ENCODE peak calls at places on chromosomes 12 and 14, in four cellular contexts. One of them, this sample, is unnamed.

GRCh38 chr12:6346235-6346832 is 4.5 kb upstream of the TNFRSF1A start:
- DNase-seq in left ventricle myocardium inferior: no peak
- DNase-seq in brain microvascular endothelial cell: no peak
- DNase-seq in GM06990: no peak
- DNase-seq in this sample: no peak

GRCh38 chr14:82642425-82642824 is 1108.8 kb upstream of the SEL1L start:
- DNase-seq in brain microvascular endothelial cell: no peak
- DNase-seq in left ventricle myocardium inferior: no peak
- DNase-seq in GM06990: no peak
- DNase-seq in this sample: peak

GRCh38 chr14:30597496-30597895 is 24.6 kb upstream of the SCFD1 start:
- DNase-seq in brain microvascular endothelial cell: no peak
- DNase-seq in GM06990: no peak
- DNase-seq in left ventricle myocardium inferior: no peak
- DNase-seq in this sample: no peak

GRCh38 chr14:84520711-84521338 is 1009.1 kb upstream of the FLRT2 start:
- DNase-seq in GM06990: no peak
- DNase-seq in brain microvascular endothelial cell: peak
- DNase-seq in left ventricle myocardium inferior: no peak
- DNase-seq in this sample: peak

GRCh38 chr12:108356902-108357806 is 18.0 kb upstream of the CMKLR1 start:
- DNase-seq in brain microvascular endothelial cell: no peak
- DNase-seq in GM06990: no peak
- DNase-seq in left ventricle myocardium inferior: no peak
- DNase-seq in this sample: no peak

GRCh38 chr12:119710374-119710773 is 42.4 kb downstream of the PRKAB1 start:
- DNase-seq in GM06990: no peak
- DNase-seq in left ventricle myocardium inferior: no peak
- DNase-seq in brain microvascular endothelial cell: no peak
- DNase-seq in this sample: no peak

GRCh38 chr12:4148418-4149056 is 125.0 kb upstream of the CCND2 start:
- DNase-seq in brain microvascular endothelial cell: no peak
- DNase-seq in left ventricle myocardium inferior: peak
- DNase-seq in GM06990: peak
- DNase-seq in this sample: no peak

GRCh38 chr14:68262567-68262966 is 443.0 kb downstream of the RAD51B start:
- DNase-seq in brain microvascular endothelial cell: no peak
- DNase-seq in left ventricle myocardium inferior: no peak
- DNase-seq in GM06990: no peak
- DNase-seq in this sample: no peak

GRCh38 chr12:58602736-58603135 is 317.6 kb downstream of the LRIG3 start:
- DNase-seq in GM06990: no peak
- DNase-seq in brain microvascular endothelial cell: no peak
- DNase-seq in left ventricle myocardium inferior: no peak
- DNase-seq in this sample: no peak

GRCh38 chr12:114625294-114625851 is 58.6 kb downstream of the TBX3 start:
- DNase-seq in GM06990: no peak
- DNase-seq in brain microvascular endothelial cell: peak
- DNase-seq in left ventricle myocardium inferior: no peak
- DNase-seq in this sample: peak

GRCh38 chr12:7642876-7643309 is 22.8 kb downstream of the APOBEC1 start:
- DNase-seq in brain microvascular endothelial cell: no peak
- DNase-seq in GM06990: no peak
- DNase-seq in left ventricle myocardium inferior: no peak
- DNase-seq in this sample: peak

GRCh38 chr12:2070440-2071045 is 17.8 kb downstream of the CACNA1C start:
- DNase-seq in left ventricle myocardium inferior: no peak
- DNase-seq in GM06990: no peak
- DNase-seq in brain microvascular endothelial cell: no peak
- DNase-seq in this sample: no peak

GRCh38 chr14:89618309-89618708 is 201.3 kb upstream of the FOXN3 start:
- DNase-seq in GM06990: no peak
- DNase-seq in left ventricle myocardium inferior: no peak
- DNase-seq in brain microvascular endothelial cell: no peak
- DNase-seq in this sample: peak

GRCh38 chr12:6295187-6295811 is 15.2 kb upstream of the PLEKHG6 start:
- DNase-seq in brain microvascular endothelial cell: peak
- DNase-seq in GM06990: no peak
- DNase-seq in left ventricle myocardium inferior: no peak
- DNase-seq in this sample: peak

GRCh38 chr12:77578471-77579262 is 252.0 kb upstream of the NAV3 start:
- DNase-seq in left ventricle myocardium inferior: no peak
- DNase-seq in GM06990: no peak
- DNase-seq in brain microvascular endothelial cell: no peak
- DNase-seq in this sample: no peak

GRCh38 chr12:19227880-19228210 is 98.3 kb downstream of the PLEKHA5 start:
- DNase-seq in GM06990: no peak
- DNase-seq in left ventricle myocardium inferior: no peak
- DNase-seq in brain microvascular endothelial cell: no peak
- DNase-seq in this sample: no peak

GRCh38 chr12:69514111-69514510 is 43.9 kb downstream of the FRS2 start:
- DNase-seq in left ventricle myocardium inferior: no peak
- DNase-seq in brain microvascular endothelial cell: no peak
- DNase-seq in GM06990: no peak
- DNase-seq in this sample: no peak

DNA sequence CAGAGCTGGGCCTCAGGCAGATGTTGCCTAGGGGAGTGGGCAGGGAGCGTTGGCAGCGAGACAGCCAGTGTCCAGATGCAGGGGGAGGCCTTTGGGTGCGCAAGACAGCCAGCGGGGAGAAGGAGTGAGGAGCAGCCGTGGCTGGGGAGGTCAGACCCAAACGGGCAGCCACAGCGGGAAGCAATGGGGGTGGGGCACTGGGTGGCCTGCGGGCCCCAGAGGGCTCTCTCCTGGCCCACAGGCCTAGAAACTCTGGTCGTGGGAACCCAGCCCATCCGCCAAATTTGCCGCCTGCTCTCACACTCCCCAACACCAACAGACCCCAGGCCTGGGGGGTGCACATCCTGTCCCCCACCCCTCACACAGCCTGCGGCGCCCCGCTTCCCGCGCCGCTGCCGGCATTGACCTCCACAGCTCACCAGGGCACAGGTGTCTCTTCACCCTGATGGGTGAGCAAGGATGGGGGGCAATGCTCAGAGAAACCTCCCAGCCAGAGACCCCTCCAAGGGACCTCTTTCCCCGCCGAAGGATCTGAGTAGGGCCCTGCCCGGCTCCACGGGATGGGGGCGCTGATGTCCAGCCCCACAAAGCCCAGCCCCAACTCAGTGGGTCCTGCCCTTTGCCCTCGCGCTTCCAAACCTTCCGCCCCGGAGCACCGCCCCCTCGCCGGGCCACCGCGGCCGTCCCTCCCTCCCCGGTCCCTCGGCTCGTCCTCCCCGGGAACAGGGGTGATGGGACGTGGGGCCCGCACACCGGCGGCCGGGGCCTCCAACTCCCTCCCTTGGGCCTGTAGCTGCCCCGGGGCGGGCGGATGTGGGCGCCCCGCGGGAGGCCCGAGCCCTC is 781 bp downstream of the HDAC7 start:
- DNase-seq in left ventricle myocardium inferior: peak
- DNase-seq in GM06990: peak
- DNase-seq in brain microvascular endothelial cell: no peak
- DNase-seq in this sample: no peak
- TF ChIP-seq CTCF in left ventricle myocardium inferior: peak
- TF ChIP-seq CTCF in GM06990: peak
- TF ChIP-seq CTCF in brain microvascular endothelial cell: peak
- TF ChIP-seq CTCF in this sample: peak

GRCh38 chr12:54945082-54945481 is 39.5 kb downstream of the TESPA1 start:
- DNase-seq in left ventricle myocardium inferior: no peak
- DNase-seq in GM06990: no peak
- DNase-seq in brain microvascular endothelial cell: no peak
- DNase-seq in this sample: no peak
- H3K4me3 ChIP-seq in left ventricle myocardium inferior: no peak
- H3K4me3 ChIP-seq in GM06990: no peak
- H3K4me3 ChIP-seq in brain microvascular endothelial cell: no peak
- H3K4me3 ChIP-seq in this sample: no peak

DNA sequence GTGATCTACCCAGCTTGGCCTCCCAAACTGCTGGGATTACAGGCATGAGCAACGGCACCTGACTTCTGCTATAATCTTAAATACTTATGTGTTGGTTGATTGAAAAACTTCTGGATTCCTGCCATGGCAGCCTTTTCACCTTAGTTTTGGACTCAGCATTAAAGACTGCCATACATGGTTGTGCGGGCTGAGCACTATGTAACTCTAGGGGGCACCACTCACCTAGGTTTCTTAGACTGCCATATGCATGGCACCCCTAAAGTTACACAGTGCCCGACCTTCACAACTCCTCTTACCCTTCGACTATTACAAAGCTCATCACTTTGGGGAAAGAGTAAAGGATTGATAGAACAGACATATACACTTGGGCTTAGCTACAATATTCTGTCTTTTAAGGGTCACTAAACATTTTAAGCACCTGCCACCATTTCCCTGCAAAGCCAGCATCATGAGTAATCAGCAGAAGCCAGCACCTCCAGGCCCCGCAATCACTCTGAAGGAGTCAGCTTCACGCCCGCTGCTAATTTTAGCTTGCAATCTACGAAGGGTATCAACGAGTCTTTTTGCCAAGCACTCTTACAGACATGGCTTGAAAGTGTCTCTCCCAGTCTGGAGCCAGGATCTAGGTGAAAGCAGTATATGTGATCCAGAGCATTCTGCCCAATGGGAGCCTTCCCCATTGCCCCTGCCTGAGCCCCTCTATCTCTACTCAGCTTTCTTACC is 59.8 kb downstream of the SUDS3 start:
- DNase-seq in GM06990: no peak
- DNase-seq in brain microvascular endothelial cell: peak
- DNase-seq in left ventricle myocardium inferior: no peak
- DNase-seq in this sample: peak
- TF ChIP-seq CTCF in GM06990: peak
- TF ChIP-seq CTCF in brain microvascular endothelial cell: peak
- TF ChIP-seq CTCF in left ventricle myocardium inferior: peak
- TF ChIP-seq CTCF in this sample: peak

DNA sequence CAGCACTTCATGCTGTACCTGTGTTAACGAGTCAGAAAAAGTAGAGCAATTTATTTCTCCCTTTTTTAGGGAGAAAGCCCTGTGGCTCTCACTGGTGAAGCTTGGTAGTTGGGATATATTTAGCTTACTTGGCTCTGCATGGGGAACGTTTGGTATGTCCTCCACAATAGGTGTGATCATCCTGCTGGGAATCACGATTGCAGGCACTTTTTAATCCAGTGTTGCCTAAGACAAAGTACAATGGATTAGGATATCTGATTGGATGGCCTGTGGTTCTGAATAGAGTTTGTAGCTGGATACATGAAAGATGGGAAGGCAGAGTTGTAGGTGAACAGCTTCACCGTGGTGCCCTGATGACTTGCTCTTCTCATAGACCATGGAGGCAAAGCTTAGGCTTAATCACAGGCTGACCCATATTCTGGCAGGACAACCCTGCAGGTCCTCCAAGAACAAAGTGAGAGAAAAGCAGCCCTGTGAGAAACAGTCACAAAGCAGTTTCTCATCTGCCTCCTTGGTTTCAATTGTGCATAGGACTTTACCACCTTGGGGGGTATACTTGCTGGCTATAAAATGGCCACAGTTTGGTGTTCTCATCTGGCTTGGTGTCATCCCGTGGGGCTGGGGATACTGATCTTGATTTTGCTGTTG is 7.5 kb downstream of the RESF1 start:
- DNase-seq in brain microvascular endothelial cell: no peak
- DNase-seq in GM06990: no peak
- DNase-seq in left ventricle myocardium inferior: no peak
- DNase-seq in this sample: no peak
- H3K4me3 ChIP-seq in brain microvascular endothelial cell: no peak
- H3K4me3 ChIP-seq in GM06990: no peak
- H3K4me3 ChIP-seq in left ventricle myocardium inferior: no peak
- H3K4me3 ChIP-seq in this sample: no peak

GRCh38 chr14:103333754-103334643 is at the start of gene EIF5:
- DNase-seq in GM06990: peak
- DNase-seq in brain microvascular endothelial cell: peak
- DNase-seq in left ventricle myocardium inferior: peak
- DNase-seq in this sample: peak
- TF ChIP-seq CTCF in GM06990: no peak
- TF ChIP-seq CTCF in brain microvascular endothelial cell: peak
- TF ChIP-seq CTCF in left ventricle myocardium inferior: peak
- TF ChIP-seq CTCF in this sample: peak

GRCh38 chr14:23093104-23093503 is 1.8 kb downstream of the ACIN1 start:
- DNase-seq in GM06990: no peak
- DNase-seq in brain microvascular endothelial cell: no peak
- DNase-seq in left ventricle myocardium inferior: no peak
- DNase-seq in this sample: no peak
- H3K4me3 ChIP-seq in GM06990: no peak
- H3K4me3 ChIP-seq in brain microvascular endothelial cell: no peak
- H3K4me3 ChIP-seq in left ventricle myocardium inferior: peak
- H3K4me3 ChIP-seq in this sample: no peak

GRCh38 chr12:65122661-65123060 is 1.6 kb upstream of the WIF1 start:
- DNase-seq in GM06990: no peak
- DNase-seq in left ventricle myocardium inferior: no peak
- DNase-seq in brain microvascular endothelial cell: no peak
- DNase-seq in this sample: no peak

GRCh38 chr12:65119063-65119462 is 2.0 kb downstream of the WIF1 start:
- DNase-seq in left ventricle myocardium inferior: no peak
- DNase-seq in brain microvascular endothelial cell: no peak
- DNase-seq in GM06990: no peak
- DNase-seq in this sample: no peak

GRCh38 chr12:65123435-65124063 is 2.4 kb upstream of the WIF1 start:
- DNase-seq in brain microvascular endothelial cell: no peak
- DNase-seq in GM06990: peak
- DNase-seq in left ventricle myocardium inferior: no peak
- DNase-seq in this sample: peak

GRCh38 chr12:65121956-65122469 is 908 bp upstream of the WIF1 start:
- DNase-seq in GM06990: peak
- DNase-seq in brain microvascular endothelial cell: no peak
- DNase-seq in left ventricle myocardium inferior: no peak
- DNase-seq in this sample: no peak

DNA sequence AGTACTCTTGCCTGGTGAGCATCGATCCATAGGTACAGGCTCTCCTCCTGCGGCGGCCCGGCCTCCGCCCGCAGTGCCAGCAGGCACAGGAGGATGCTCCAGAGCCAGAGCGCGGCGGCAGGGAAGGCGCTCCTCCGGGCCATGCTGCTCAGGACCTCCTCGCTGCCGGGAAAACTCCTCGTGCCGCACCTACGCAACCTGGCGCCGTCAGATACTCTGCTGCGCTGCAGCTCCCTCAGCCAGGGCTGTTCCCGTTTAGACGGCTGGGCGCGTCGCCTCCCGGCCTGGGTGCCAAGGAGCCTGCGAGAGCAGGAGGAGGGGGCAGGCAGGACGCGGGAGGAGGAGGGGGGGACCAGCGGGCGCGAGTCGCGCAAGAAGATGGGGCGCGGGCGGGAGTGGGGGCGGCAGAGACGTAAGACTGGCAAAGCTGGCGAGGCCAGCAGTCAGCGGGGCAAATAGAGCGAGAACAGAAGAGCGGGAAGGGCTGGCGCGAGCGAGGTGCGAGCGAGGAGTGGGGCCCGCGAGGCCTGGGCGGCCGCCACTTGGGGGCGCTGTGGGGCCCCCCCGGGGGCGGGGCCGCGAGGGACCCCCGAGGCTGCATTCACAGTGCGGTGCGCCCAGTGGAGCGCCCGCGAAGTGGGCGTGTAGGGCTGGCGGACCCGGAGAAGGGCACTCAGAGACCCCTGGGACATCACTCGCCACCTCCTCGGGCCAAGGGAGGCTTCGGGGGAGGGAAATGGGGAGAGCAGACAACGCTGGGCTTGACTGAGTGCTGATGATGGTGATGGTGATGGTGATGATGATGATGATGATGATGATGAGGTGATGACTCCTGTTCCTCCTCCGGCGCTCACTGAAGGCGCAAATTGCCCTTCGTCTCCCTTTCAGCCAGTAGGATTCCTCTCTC is at the start of gene WIF1:
- DNase-seq in left ventricle myocardium inferior: no peak
- DNase-seq in GM06990: peak
- DNase-seq in brain microvascular endothelial cell: no peak
- DNase-seq in this sample: no peak
- TF ChIP-seq CTCF in left ventricle myocardium inferior: peak
- TF ChIP-seq CTCF in GM06990: no peak
- TF ChIP-seq CTCF in brain microvascular endothelial cell: peak
- TF ChIP-seq CTCF in this sample: no peak